ENCODE peak calls at places on chromosomes 2 and 18, in four cellular contexts. J is testis, K is adrenal gland, Z is tibial nerve. M is an unnamed sample.

GRCh38 chr2:171712051-171712450 is 24.8 kb downstream of the DYNC1I2 start:
- DNase-seq in J (no peak), K (no peak), Z (no peak), M (no peak)

GRCh38 chr2:205860146-205860545 is 177.8 kb downstream of the NRP2 start:
- DNase-seq in J (no peak), K (no peak), Z (no peak), M (no peak)

GRCh38 chr2:121485039-121485438 is 45.6 kb upstream of the RNU4ATAC start:
- DNase-seq in J (no peak), K (no peak), Z (no peak), M (no peak)

GRCh38 chr2:31863867-31864266 is 146.9 kb downstream of the MEMO1 start:
- DNase-seq in J (no peak), K (no peak), Z (no peak), M (no peak)

GRCh38 chr2:59594671-59595222 is 958.7 kb downstream of the BCL11A start:
- DNase-seq in J (no peak), K (no peak), Z (no peak), M (no peak)

GRCh38 chr2:232872826-232873225 is 2.8 kb downstream of the SNORC start:
- DNase-seq in J (no peak), K (peak), Z (no peak), M (no peak)

GRCh38 chr2:238121511-238122286 is 16.8 kb upstream of the KLHL30 start:
- DNase-seq in J (no peak), K (no peak), Z (no peak), M (no peak)

GRCh38 chr2:144943986-144944385 is 424.1 kb upstream of the ZEB2 start:
- DNase-seq in J (no peak), K (no peak), Z (no peak), M (no peak)

GRCh38 chr2:220277445-220277960 is 650.1 kb downstream of the SLC4A3 start:
- DNase-seq in J (no peak), K (no peak), Z (peak), M (peak)

GRCh38 chr18:75244914-75245313 is 34.3 kb downstream of the TSHZ1 start:
- DNase-seq in J (no peak), K (no peak), Z (no peak), M (no peak)

GRCh38 chr2:162298669-162299335 is 19.7 kb downstream of the IFIH1 start:
- DNase-seq in J (no peak), K (no peak), Z (no peak), M (no peak)

GRCh38 chr2:25419678-25420242 is 78.0 kb upstream of the DNMT3A start:
- DNase-seq in J (no peak), K (no peak), Z (no peak), M (no peak)
- TF ChIP-seq POLR2A in J (no peak), K (no peak), Z (no peak), M (no peak)

GRCh38 chr2:30209227-30209626 is 22.1 kb upstream of the LBH start:
- DNase-seq in J (no peak), K (no peak), Z (no peak), M (no peak)
- TF ChIP-seq POLR2A in J (no peak), K (no peak), Z (no peak), M (no peak)

DNA sequence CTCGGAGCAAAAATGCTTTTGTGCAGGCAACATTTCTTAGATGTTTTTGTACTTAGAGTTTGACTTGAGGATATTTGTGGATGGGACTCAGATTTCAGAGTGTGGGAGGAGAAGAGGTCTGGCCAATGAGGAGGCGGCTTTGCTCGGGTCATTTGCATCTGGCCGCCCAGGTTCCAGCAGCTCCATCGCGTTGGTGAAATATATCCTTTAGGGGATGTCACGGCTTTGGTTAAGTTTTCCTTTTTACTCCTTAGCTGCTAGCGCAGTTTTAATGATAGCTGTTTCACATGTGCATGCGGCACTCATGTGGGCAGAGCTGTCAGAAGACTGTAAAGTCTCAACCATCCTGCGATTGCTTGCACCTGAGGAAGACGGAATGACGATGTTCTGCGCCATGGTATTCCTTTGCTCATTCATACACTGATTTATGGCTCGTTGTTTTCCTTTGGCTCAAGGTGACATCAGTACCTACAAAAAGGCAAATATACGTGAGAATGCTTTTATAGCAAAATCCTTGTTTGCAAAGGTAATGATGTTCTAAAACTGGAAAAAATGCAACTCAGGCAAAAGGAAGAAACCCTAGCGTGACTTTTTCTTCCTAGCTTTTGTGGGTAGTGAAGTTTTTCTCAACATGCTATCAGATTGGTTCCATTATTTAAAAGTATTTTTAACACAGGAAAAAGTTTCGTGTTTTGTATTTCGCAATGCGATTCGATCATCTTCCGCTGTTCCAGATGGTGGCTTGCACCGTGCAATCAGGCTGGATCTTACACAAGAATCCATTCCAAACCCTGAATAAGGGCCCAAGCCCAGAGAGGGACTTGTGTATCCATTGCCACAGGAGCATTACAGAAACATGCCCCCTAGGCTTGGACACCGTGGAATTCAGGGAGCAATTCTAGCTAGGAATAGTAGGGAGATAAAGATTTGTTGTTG is 70.5 kb upstream of the ZNF516 start:
- DNase-seq in J (peak), K (peak), Z (peak), M (peak)
- TF ChIP-seq POLR2A in J (no peak), K (peak), Z (peak), M (no peak)

GRCh38 chr2:207770602-207771404 is 1.1 kb upstream of the FZD5 start:
- DNase-seq in J (peak), K (peak), Z (no peak), M (no peak)
- TF ChIP-seq POLR2A in J (no peak), K (no peak), Z (no peak), M (no peak)

DNA sequence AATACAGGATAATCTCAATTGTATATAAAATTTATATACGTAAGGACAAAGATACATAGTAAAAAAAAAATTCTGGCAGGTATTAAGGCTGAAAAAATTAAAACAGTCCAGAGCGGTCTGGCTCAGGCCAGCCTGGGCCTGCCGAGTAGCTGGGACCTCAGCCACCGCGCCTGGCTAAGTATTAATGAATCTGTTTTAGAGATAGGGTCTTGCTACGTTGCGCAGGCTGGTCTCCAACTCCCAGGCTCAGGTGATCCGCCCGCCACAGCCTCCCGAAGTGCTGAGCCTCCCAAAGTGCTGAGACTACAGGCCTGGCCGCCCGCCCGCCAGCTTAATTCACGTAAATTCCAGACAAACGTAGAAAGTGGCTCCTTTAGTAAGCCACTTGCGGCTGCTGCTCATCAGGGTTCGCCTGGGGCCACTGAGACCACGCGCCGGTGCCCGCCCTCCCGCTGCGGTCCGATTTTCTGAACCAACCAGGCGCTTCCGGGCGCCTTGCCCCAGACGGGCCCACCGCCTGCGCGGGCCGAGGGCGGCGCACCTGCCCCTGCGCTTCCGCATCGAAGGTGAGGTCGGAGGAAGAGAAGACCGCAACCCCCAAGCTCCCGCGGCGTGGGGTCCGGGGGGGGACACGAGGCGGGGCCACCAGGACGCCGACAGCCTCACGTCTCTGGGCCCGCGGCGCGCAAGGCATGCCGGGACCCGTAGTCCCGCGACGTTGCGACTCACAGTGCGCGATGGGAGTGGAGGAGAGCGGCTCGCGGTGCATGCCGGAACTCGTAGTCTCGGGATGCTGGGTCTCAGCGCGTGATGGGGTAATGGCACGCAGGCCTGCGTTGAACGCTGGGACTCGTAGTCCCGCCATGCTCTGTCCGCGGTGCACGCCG is 695 bp upstream of the CTDP1 start:
- DNase-seq in J (peak), K (peak), Z (peak), M (peak)
- TF ChIP-seq POLR2A in J (no peak), K (peak), Z (no peak), M (no peak)